ENCODE peak calls at places on chromosome 22, in seven cellular contexts. U is uterus, B is HepG2, D is IMR-90, J is neural progenitor cell, G is H1, S is pancreas. P is an unnamed sample.
A peak's percentile ranks its signal among the peaks of the same experiment; 100 is the strongest.

GRCh38 chr22:33325232-33326004 is 267.2 kb upstream of the SYN3 start:
- DNase-seq in U (no peak), B (no peak), D (no peak), J (no peak), G (no peak), S (no peak), P (no peak)

GRCh38 chr22:27992294-27993165 is 73.5 kb upstream of the PITPNB start:
- DNase-seq in U (no peak), B (no peak), D (no peak), J (no peak), G (no peak), S (no peak), P (peak; percentile 13)

GRCh38 chr22:31337178-31337577 is 9.0 kb downstream of the PATZ1 start:
- DNase-seq in U (no peak), B (no peak), D (peak; percentile 28), J (no peak), G (no peak), S (no peak), P (no peak)

GRCh38 chr22:43338766-43339345 is 4.3 kb downstream of the SCUBE1 start:
- DNase-seq in U (no peak), B (no peak), D (no peak), J (peak; percentile 41), G (no peak), S (no peak), P (no peak)

GRCh38 chr22:21775061-21775460 is 39.5 kb upstream of the YPEL1 start:
- DNase-seq in U (no peak), B (no peak), D (peak; percentile 61), J (no peak), G (no peak), S (no peak), P (no peak)

GRCh38 chr22:44645083-44645482 is 56.9 kb upstream of the PRR5 start:
- DNase-seq in U (no peak), B (peak; percentile 82), D (no peak), J (no peak), G (no peak), S (no peak), P (no peak)

GRCh38 chr22:47251911-47252310 is 489.5 kb downstream of the TBC1D22A start:
- DNase-seq in U (no peak), B (no peak), D (no peak), J (no peak), G (no peak), S (no peak), P (no peak)

GRCh38 chr22:28951969-28952521 is 68.7 kb downstream of the ZNRF3 start:
- DNase-seq in U (peak; percentile 19), B (peak; percentile 65), D (peak; percentile 39), J (peak; percentile 59), G (no peak), S (no peak), P (peak; percentile 78)

GRCh38 chr22:46233231-46233630 is 16.9 kb downstream of the CDPF1 start:
- DNase-seq in U (no peak), B (no peak), D (peak; percentile 29), J (no peak), G (no peak), S (peak; percentile 76), P (no peak)

GRCh38 chr22:28899199-28899853 is 16.0 kb downstream of the ZNRF3 start:
- DNase-seq in U (no peak), B (no peak), D (peak; percentile 20), J (no peak), G (no peak), S (no peak), P (no peak)

GRCh38 chr22:29216873-29217666 is 11.4 kb downstream of the EMID1 start:
- DNase-seq in U (no peak), B (peak; percentile 65), D (peak; percentile 78), J (no peak), G (no peak), S (peak; percentile 68), P (no peak)

GRCh38 chr22:46576556-46577351 is 39.3 kb upstream of the CELSR1 start:
- DNase-seq in U (peak; percentile 53), B (no peak), D (peak; percentile 35), J (peak; percentile 85), G (no peak), S (peak; percentile 68), P (no peak)

GRCh38 chr22:43342347-43343261 is 568 bp downstream of the SCUBE1 start:
- DNase-seq in U (no peak), B (no peak), D (no peak), J (peak; percentile 44), G (no peak), S (no peak), P (no peak)

GRCh38 chr22:32615874-32616564 is 141.4 kb downstream of the FBXO7 start:
- DNase-seq in U (no peak), B (peak; percentile 72), D (no peak), J (peak; percentile 34), G (peak; percentile 52), S (no peak), P (no peak)

GRCh38 chr22:28268176-28268575 is 349.1 kb upstream of the PITPNB start:
- DNase-seq in U (no peak), B (no peak), D (no peak), J (no peak), G (no peak), S (no peak), P (no peak)

GRCh38 chr22:48929276-48929790 is 898.3 kb downstream of the BRD1 start:
- DNase-seq in U (no peak), B (no peak), D (no peak), J (no peak), G (peak; percentile 43), S (no peak), P (no peak)

GRCh38 chr22:27642104-27642800 is 159.3 kb downstream of the MN1 start:
- DNase-seq in U (no peak), B (peak; percentile 20), D (no peak), J (peak; percentile 79), G (no peak), S (no peak), P (no peak)

GRCh38 chr22:50728523-50728931 is 9.5 kb upstream of the ACR start:
- DNase-seq in U (no peak), B (no peak), D (no peak), J (no peak), G (no peak), S (peak; percentile 12), P (no peak)

GRCh38 chr22:30925667-30926066 is 42.9 kb downstream of the MORC2 start:
- DNase-seq in U (no peak), B (no peak), D (no peak), J (no peak), G (no peak), S (no peak), P (no peak)

GRCh38 chr22:32448980-32449379 is 15.3 kb downstream of the BPIFC start:
- DNase-seq in U (no peak), B (no peak), D (no peak), J (no peak), G (no peak), S (no peak), P (no peak)

GRCh38 chr22:50084085-50084484 is 1.1 kb downstream of the MLC1 start:
- DNase-seq in U (no peak), B (no peak), D (no peak), J (no peak), G (no peak), S (no peak), P (no peak)

DNA sequence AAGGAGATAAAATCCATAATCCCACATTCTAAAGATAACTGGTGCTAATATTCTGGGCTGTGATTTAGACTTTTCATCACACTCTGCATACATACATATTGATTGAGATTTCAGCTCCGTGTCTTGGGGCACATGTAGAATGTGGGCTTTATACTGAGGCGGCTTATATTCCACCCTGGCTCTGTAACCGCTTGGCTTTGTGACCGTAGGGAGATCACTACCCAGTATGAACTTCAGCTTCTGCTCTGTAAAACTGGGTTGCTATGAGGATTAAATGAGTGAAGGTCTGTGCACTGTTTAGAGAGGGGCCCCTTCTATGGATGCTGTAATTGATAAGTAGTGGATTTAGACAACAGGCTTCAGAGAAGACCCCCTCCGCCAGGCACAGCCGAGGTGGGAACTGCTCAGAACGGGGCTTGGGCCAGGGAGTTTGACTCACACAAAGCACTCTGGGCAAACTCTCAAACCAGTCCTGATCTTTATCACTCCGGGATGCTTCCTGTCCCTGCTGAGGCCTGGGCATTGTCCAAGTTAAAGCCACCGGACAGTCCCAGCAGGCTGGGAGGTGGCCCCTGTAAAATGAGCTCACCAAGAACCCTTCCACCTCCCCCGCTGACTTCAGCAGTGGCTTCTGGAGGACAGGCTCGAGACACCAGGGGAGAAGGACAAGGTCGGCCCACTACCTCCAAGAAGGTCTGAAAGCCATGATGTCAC is 17.2 kb downstream of the KIAA1671 start:
- DNase-seq in U (no peak), B (peak; percentile 60), D (no peak), J (no peak), G (no peak), S (no peak), P (no peak)
- H3K4me1 ChIP-seq in U (no peaks in the 10 kb centered on the region), B (peaks cover 50% of the 10 kb centered on the region), D (no peaks in the 10 kb centered on the region), J (peaks cover 19% of the 10 kb centered on the region), G (peaks cover 8% of the 10 kb centered on the region), S (peaks cover 22% of the 10 kb centered on the region), P (peaks cover 39% of the 10 kb centered on the region)

DNA sequence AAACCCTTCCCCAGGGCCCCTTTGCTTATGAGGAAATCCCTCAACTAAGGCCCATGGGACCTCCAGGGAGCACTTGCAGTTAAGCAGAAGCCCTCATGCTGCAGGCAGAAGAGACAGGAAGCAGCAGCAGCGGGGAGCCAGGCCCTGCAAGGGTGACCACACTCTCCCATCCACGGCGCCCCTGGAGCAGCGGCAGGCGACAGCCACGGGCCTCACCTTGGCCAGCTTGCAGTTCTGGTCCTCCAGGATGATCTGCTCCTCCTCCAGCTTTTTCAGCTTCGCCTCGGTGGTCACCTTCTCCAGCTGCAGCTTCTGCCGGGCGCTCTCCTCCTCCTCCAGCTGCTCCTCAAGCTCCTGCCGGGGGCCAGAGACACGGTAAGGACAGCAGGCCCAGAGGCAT is 47.0 kb downstream of the APOL1 start:
- DNase-seq in U (no peak), B (no peak), D (no peak), J (no peak), G (no peak), S (peak; percentile 34), P (no peak)
- H3K36me3 ChIP-seq in U (no peaks in the 10 kb centered on the region), B (peaks cover 69% of the 10 kb centered on the region), D (peaks cover 94% of the 10 kb centered on the region), J (no peaks in the 10 kb centered on the region), G (peaks cover 55% of the 10 kb centered on the region), S (peaks cover 26% of the 10 kb centered on the region), P (peaks cover 22% of the 10 kb centered on the region)

GRCh38 chr22:37726240-37726887 is 29.5 kb downstream of the TRIOBP start:
- DNase-seq in U (no peak), B (no peak), D (peak; percentile 55), J (no peak), G (no peak), S (no peak), P (no peak)
- TF ChIP-seq CTCF in U (no peak), B (peak; percentile 34), D (peak; percentile 39), J (no peak), G (no peak), S (no peak), P (no peak)

DNA sequence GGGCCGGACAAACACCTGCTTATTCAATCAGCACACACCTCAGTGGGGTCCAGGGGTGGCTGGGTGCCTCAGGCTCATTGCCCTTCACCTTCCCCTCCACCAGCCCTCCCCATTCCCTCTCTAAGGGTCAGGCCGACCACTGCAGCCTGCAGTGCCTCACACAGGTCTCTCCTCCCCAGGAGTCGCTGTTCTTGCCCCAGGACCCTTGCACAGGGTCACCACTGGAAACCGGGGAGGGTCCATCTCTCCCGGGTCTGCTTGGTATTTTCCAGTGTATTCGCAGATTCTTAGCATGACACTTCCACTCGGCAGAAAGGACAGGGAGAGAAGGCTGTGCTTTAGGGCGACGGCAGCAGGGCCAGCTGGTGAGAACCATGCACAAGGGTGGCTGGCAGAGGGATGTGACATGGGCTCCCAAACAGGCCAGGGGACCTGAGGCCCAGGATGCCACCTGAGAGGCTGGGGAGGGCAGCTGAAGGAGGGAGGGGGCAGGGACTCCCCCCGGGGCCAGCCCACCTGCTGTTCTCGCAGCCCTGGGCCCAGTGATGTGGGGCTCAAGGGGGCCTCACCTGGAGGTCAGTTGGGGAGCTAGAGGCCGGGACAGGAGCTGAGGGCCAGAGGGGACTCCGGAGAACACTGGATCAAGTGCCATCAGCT is 16.1 kb upstream of the TBX1 start:
- DNase-seq in U (no peak), B (no peak), D (no peak), J (no peak), G (no peak), S (no peak), P (no peak)
- H3K4me1 ChIP-seq in U (no peaks in the 10 kb centered on the region), B (no peaks in the 10 kb centered on the region), D (no peaks in the 10 kb centered on the region), J (no peaks in the 10 kb centered on the region), G (peaks cover 1% of the 10 kb centered on the region), S (no peaks in the 10 kb centered on the region), P (no peaks in the 10 kb centered on the region)

P was measured in Caco-2.